ENCODE peak calls at places on chromosomes 7 and 10, in seven cellular contexts. I, Q, T, J, Z, F and B are unnamed samples.

GRCh38 chr7:750111-750905 is 23.2 kb upstream of the PRKAR1B start:
- DNase-seq in Z (no peak), F (no peak), J (no peak), T (no peak), Q (no peak), I (no peak), B (no peak)

GRCh38 chr10:60414877-60415585 is 25.4 kb upstream of the ANK3 start:
- DNase-seq in T (no peak), I (no peak), Q (no peak), F (no peak), Z (no peak), J (peak), B (peak)

GRCh38 chr10:67808706-67809105 is 29.3 kb downstream of the DNAJC12 start:
- DNase-seq in Z (no peak), J (no peak), F (no peak), I (no peak), T (no peak), Q (no peak), B (no peak)

GRCh38 chr7:16644987-16645592 is 464 bp downstream of the ANKMY2 start:
- DNase-seq in T (no peak), Z (peak), Q (no peak), F (no peak), I (no peak), J (peak), B (no peak)

GRCh38 chr10:115802911-115803310 is 470.1 kb downstream of the GFRA1 start:
- DNase-seq in Z (no peak), Q (no peak), F (no peak), J (no peak), I (no peak), T (no peak), B (no peak)

GRCh38 chr7:39613577-39613976 is 9.8 kb upstream of the RALA start:
- DNase-seq in F (no peak), Q (no peak), T (no peak), I (no peak), Z (no peak), J (peak), B (peak)

GRCh38 chr10:31707578-31708411 is 220.8 kb downstream of the ARHGAP12 start:
- DNase-seq in J (peak), T (no peak), I (no peak), Q (peak), F (peak), Z (peak), B (peak)

GRCh38 chr7:47988496-47989386 is 9.3 kb upstream of the HUS1 start:
- DNase-seq in T (no peak), F (no peak), Z (no peak), Q (no peak), J (peak), I (no peak), B (no peak)

GRCh38 chr10:19811517-19811916 is 4.7 kb upstream of the PLXDC2 start:
- DNase-seq in Q (no peak), J (no peak), I (no peak), T (no peak), F (no peak), Z (no peak), B (peak)

GRCh38 chr10:43076876-43077420 is at the start of gene RET:
- DNase-seq in T (no peak), Z (peak), I (no peak), Q (peak), F (peak), J (peak), B (no peak)

GRCh38 chr10:11036424-11037011 is 18.8 kb downstream of the CELF2 start:
- DNase-seq in Q (no peak), F (peak), I (no peak), Z (no peak), T (no peak), J (peak), B (peak)